ENCODE peak calls at places on chromosomes 12 and 14, in four cellular contexts. L, C, W and J are unnamed samples.

GRCh38 chr14:91338369-91338768 is 79.3 kb downstream of the CCDC88C start:
- DNase-seq in L (no peak), W (no peak), C (no peak), J (no peak)

GRCh38 chr14:36700656-36701055 is 39.0 kb downstream of the PAX9 start:
- DNase-seq in W (no peak), C (no peak), L (no peak), J (no peak)

GRCh38 chr12:110776410-110776809 is 33.7 kb upstream of the PPP1CC start:
- DNase-seq in W (no peak), C (no peak), L (no peak), J (peak; percentile 33)

GRCh38 chr14:99518441-99519346 is 37.5 kb downstream of the CCNK start:
- DNase-seq in L (peak; percentile 41), C (peak; percentile 74), W (peak; percentile 93), J (peak; percentile 44)

GRCh38 chr12:3560295-3560620 is 69.3 kb downstream of the PRMT8 start:
- DNase-seq in W (no peak), L (no peak), C (no peak), J (no peak)

GRCh38 chr12:22409071-22409951 is 74.8 kb upstream of the ST8SIA1 start:
- DNase-seq in W (no peak), C (peak; percentile 78), L (no peak), J (no peak)

GRCh38 chr14:22390195-22390594 is 198.8 kb downstream of the DAD1 start:
- DNase-seq in C (no peak), L (no peak), W (no peak), J (no peak)

GRCh38 chr12:42296503-42297109 is 29.3 kb downstream of the ZCRB1 start:
- DNase-seq in C (no peak), W (no peak), L (no peak), J (peak; percentile 8)

GRCh38 chr14:80538633-80539375 is 327.5 kb upstream of the DIO2 start:
- DNase-seq in L (no peak), W (no peak), C (no peak), J (no peak)

GRCh38 chr14:74865156-74865555 is 10.8 kb downstream of the PROX2 start:
- DNase-seq in C (no peak), W (no peak), L (no peak), J (no peak)

GRCh38 chr12:130617219-130617618 is 98.9 kb downstream of the RIMBP2 start:
- DNase-seq in L (no peak), C (no peak), W (no peak), J (no peak)

GRCh38 chr12:52965337-52965731 is 16.4 kb downstream of the KRT18 start:
- DNase-seq in L (no peak), C (no peak), W (no peak), J (peak; percentile 79)

GRCh38 chr12:60174476-60174875 is 578.6 kb downstream of the SLC16A7 start:
- DNase-seq in W (no peak), C (no peak), L (no peak), J (no peak)